ENCODE peak calls at places on chromosomes 4 and X, in five cellular contexts. P, L, H, I and M are unnamed samples.

GRCh38 chr4:86993909-86994672 is 59.3 kb downstream of the AFF1 start:
- DNase-seq in P (no peak), L (no peak), H (no peak), I (no peak), M (no peak)

GRCh38 chrX:19017271-19017670 is 33.4 kb upstream of the PHKA2 start:
- DNase-seq in P (peak), L (peak), H (peak), I (peak), M (no peak)

GRCh38 chr4:48340276-48340904 is 939 bp upstream of the SLAIN2 start:
- DNase-seq in P (peak), L (peak), H (peak), I (peak), M (peak)

GRCh38 chr4:69800599-69800998 is 40.2 kb upstream of the SULT1B1 start:
- DNase-seq in P (peak), L (peak), H (peak), I (no peak), M (no peak)

GRCh38 chr4:26069218-26069617 is 155.2 kb downstream of the SMIM20 start:
- DNase-seq in P (peak), L (no peak), H (peak), I (peak), M (no peak)

GRCh38 chr4:185469539-185470154 is 1.9 kb downstream of the CCDC110 start:
- DNase-seq in P (no peak), L (no peak), H (no peak), I (no peak), M (no peak)

GRCh38 chrX:153507484-153508178 is 9.8 kb upstream of the ATP2B3 start:
- DNase-seq in P (peak), L (peak), H (peak), I (peak), M (peak)

GRCh38 chrX:120463241-120463640 is 5.9 kb downstream of the LAMP2 start:
- DNase-seq in P (peak), L (peak), H (peak), I (peak), M (no peak)

GRCh38 chr4:2273657-2274319 is 11.9 kb upstream of the MXD4 start:
- DNase-seq in P (no peak), L (no peak), H (no peak), I (no peak), M (no peak)

GRCh38 chrX:39629001-39629400 is 468.8 kb downstream of the BCOR start:
- DNase-seq in P (no peak), L (no peak), H (no peak), I (no peak), M (no peak)

GRCh38 chr4:41575207-41575606 is 37.2 kb downstream of the LIMCH1 start:
- DNase-seq in P (no peak), L (no peak), H (peak), I (no peak), M (no peak)

GRCh38 chrX:126237524-126237923 is 71.4 kb upstream of the DCAF12L2 start:
- DNase-seq in P (no peak), L (no peak), H (no peak), I (no peak), M (no peak)

GRCh38 chrX:39822133-39822748 is 275.5 kb downstream of the BCOR start:
- DNase-seq in P (no peak), L (no peak), H (no peak), I (no peak), M (no peak)

GRCh38 chr4:108651068-108651794 is 832 bp downstream of the OSTC start:
- DNase-seq in P (peak), L (peak), H (peak), I (peak), M (peak)

GRCh38 chr4:119672938-119673337 is 44.3 kb upstream of the PDE5A start:
- DNase-seq in P (no peak), L (no peak), H (no peak), I (no peak), M (no peak)

GRCh38 chr4:112206431-112206830 is 25.2 kb upstream of the AP1AR start:
- DNase-seq in P (no peak), L (no peak), H (no peak), I (no peak), M (no peak)

GRCh38 chr4:38034986-38035882 is 75.0 kb downstream of the PTTG2 start:
- DNase-seq in P (peak), L (peak), H (peak), I (peak), M (peak)

GRCh38 chr4:166941629-166942028 is 292.7 kb downstream of the SPOCK3 start:
- DNase-seq in P (peak), L (no peak), H (peak), I (no peak), M (no peak)

GRCh38 chr4:14920759-14921313 is 81.4 kb upstream of the CPEB2 start:
- DNase-seq in P (no peak), L (no peak), H (no peak), I (no peak), M (no peak)

GRCh38 chr4:180437601-180438000 is 1805.6 kb upstream of the TENM3 start:
- DNase-seq in P (peak), L (no peak), H (no peak), I (no peak), M (no peak)

GRCh38 chrX:109281478-109282275 is 200.2 kb downstream of the GUCY2F start:
- DNase-seq in P (peak), L (no peak), H (no peak), I (no peak), M (no peak)

GRCh38 chr4:81565137-81565870 is 93.6 kb upstream of the RASGEF1B start:
- DNase-seq in P (peak), L (no peak), H (peak), I (no peak), M (no peak)

GRCh38 chrX:51006068-51006467 is 95.5 kb downstream of the BMP15 start:
- DNase-seq in P (no peak), L (no peak), H (no peak), I (no peak), M (no peak)

GRCh38 chr4:96879527-96879926 is 1039.6 kb downstream of the PDHA2 start:
- DNase-seq in P (no peak), L (no peak), H (no peak), I (no peak), M (no peak)

GRCh38 chr4:147366164-147366563 is 114.7 kb upstream of the EDNRA start:
- DNase-seq in P (no peak), L (no peak), H (no peak), I (no peak), M (no peak)

GRCh38 chr4:187668683-187669082 is 326.9 kb upstream of the ZFP42 start:
- DNase-seq in P (peak), L (no peak), H (peak), I (peak), M (no peak)

GRCh38 chr4:122341906-122342305 is 36.9 kb upstream of the ADAD1 start:
- DNase-seq in P (peak), L (peak), H (peak), I (peak), M (peak)

GRCh38 chrX:23935116-23935515 is 27.3 kb downstream of the CXorf58 start:
- DNase-seq in P (no peak), L (peak), H (peak), I (no peak), M (no peak)

GRCh38 chrX:107978707-107979307 is 3.4 kb downstream of the TEX13B start:
- DNase-seq in P (peak), L (peak), H (peak), I (peak), M (peak)

GRCh38 chr4:25977397-25978170 is 63.6 kb downstream of the SMIM20 start:
- DNase-seq in P (no peak), L (no peak), H (no peak), I (no peak), M (no peak)

GRCh38 chrX:109774706-109775105 is 41.6 kb upstream of the ACSL4 start:
- DNase-seq in P (peak), L (peak), H (peak), I (peak), M (peak)

GRCh38 chr4:130257271-130257670 is 1161.3 kb downstream of the C4orf33 start:
- DNase-seq in P (peak), L (peak), H (peak), I (peak), M (no peak)

GRCh38 chr4:33722254-33722653 is 2522.1 kb downstream of the ARAP2 start:
- DNase-seq in P (peak), L (peak), H (peak), I (no peak), M (no peak)

GRCh38 chr4:101274888-101275752 is 72.2 kb downstream of the PPP3CA start:
- DNase-seq in P (peak), L (no peak), H (no peak), I (no peak), M (no peak)

GRCh38 chrX:23802431-23802830 is 19.5 kb downstream of the SAT1 start:
- DNase-seq in P (peak), L (no peak), H (no peak), I (no peak), M (no peak)

GRCh38 chr4:165367040-165367439 is 11.8 kb upstream of the CPE start:
- DNase-seq in P (no peak), L (no peak), H (no peak), I (no peak), M (no peak)

GRCh38 chr4:122854444-122854843 is 27.8 kb downstream of the FGF2 start:
- DNase-seq in P (peak), L (peak), H (peak), I (no peak), M (no peak)

GRCh38 chrX:115560978-115561604 is at the start of gene PLS3:
- DNase-seq in P (peak), L (peak), H (peak), I (peak), M (peak)
- H3K4me3 ChIP-seq in P (peak), L (peak), H (peak), I (peak), M (peak)

DNA sequence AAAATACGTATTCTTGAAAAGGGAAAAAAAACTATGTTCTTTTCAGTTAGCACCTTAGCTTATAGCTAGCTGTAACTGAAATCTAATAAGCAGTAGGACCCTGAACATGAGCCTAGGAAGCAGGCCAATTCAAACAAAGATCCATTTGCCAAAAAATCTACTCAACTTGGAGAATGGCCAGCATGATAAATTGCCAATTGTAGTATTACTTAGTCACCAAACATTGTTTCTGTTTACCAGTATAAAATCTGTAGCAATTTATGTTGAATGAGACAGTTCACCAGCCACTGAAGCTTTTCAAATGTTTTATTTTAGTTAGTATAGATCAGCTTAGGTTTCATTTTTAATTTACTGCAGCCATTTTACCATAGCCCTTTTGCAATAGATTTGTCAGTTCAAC is 323.6 kb upstream of the DIPK2B start:
- DNase-seq in P (peak), L (peak), H (peak), I (peak), M (peak)
- H3K4me3 ChIP-seq in P (no peak), L (no peak), H (no peak), I (no peak), M (no peak)

GRCh38 chrX:48631376-48632090 is 34.2 kb downstream of the WDR13 start:
- DNase-seq in P (peak), L (peak), H (peak), I (peak), M (peak)
- H3K4me3 ChIP-seq in P (no peak), L (peak), H (no peak), I (no peak), M (peak)

GRCh38 chr4:7025040-7025602 is 18.1 kb upstream of the TADA2B start:
- DNase-seq in P (no peak), L (no peak), H (no peak), I (no peak), M (no peak)

GRCh38 chr4:7024336-7024890 is 18.8 kb upstream of the TADA2B start:
- DNase-seq in P (no peak), L (no peak), H (no peak), I (no peak), M (no peak)

GRCh38 chr4:7023901-7024300 is 19.3 kb upstream of the TADA2B start:
- DNase-seq in P (no peak), L (no peak), H (no peak), I (no peak), M (no peak)

GRCh38 chr4:7021930-7022658 is 21.1 kb upstream of the TADA2B start:
- DNase-seq in P (peak), L (peak), H (peak), I (peak), M (peak)

GRCh38 chr4:7023486-7023885 is 19.7 kb upstream of the TADA2B start:
- DNase-seq in P (no peak), L (no peak), H (no peak), I (no peak), M (no peak)
- H3K4me3 ChIP-seq in P (no peak), L (no peak), H (no peak), I (no peak), M (no peak)

GRCh38 chr4:1195109-1195671 is 22.8 kb upstream of the SPON2 start:
- DNase-seq in P (no peak), L (no peak), H (peak), I (no peak), M (no peak)

GRCh38 chr4:1195894-1196401 is 23.6 kb upstream of the SPON2 start:
- DNase-seq in P (no peak), L (no peak), H (no peak), I (no peak), M (no peak)

GRCh38 chr4:1193206-1194027 is 21.0 kb upstream of the SPON2 start:
- DNase-seq in P (no peak), L (no peak), H (no peak), I (no peak), M (no peak)

GRCh38 chr4:1192493-1193205 is 20.3 kb upstream of the SPON2 start:
- DNase-seq in P (no peak), L (no peak), H (no peak), I (no peak), M (no peak)

GRCh38 chr4:1194028-1194900 is 21.9 kb upstream of the SPON2 start:
- DNase-seq in P (no peak), L (peak), H (peak), I (peak), M (no peak)
- H3K4me3 ChIP-seq in P (peak), L (no peak), H (peak), I (no peak), M (no peak)

GRCh38 chr4:56681849-56682175 is 716 bp upstream of the HOPX start:
- DNase-seq in P (no peak), L (no peak), H (no peak), I (no peak), M (no peak)

GRCh38 chr4:56684320-56684719 is 3.2 kb upstream of the HOPX start:
- DNase-seq in P (peak), L (peak), H (peak), I (peak), M (no peak)

GRCh38 chr4:56680266-56680665 is 830 bp downstream of the HOPX start:
- DNase-seq in P (no peak), L (no peak), H (no peak), I (no peak), M (no peak)

GRCh38 chr4:56683455-56683854 is 2.4 kb upstream of the HOPX start:
- DNase-seq in P (no peak), L (no peak), H (no peak), I (no peak), M (no peak)

DNA sequence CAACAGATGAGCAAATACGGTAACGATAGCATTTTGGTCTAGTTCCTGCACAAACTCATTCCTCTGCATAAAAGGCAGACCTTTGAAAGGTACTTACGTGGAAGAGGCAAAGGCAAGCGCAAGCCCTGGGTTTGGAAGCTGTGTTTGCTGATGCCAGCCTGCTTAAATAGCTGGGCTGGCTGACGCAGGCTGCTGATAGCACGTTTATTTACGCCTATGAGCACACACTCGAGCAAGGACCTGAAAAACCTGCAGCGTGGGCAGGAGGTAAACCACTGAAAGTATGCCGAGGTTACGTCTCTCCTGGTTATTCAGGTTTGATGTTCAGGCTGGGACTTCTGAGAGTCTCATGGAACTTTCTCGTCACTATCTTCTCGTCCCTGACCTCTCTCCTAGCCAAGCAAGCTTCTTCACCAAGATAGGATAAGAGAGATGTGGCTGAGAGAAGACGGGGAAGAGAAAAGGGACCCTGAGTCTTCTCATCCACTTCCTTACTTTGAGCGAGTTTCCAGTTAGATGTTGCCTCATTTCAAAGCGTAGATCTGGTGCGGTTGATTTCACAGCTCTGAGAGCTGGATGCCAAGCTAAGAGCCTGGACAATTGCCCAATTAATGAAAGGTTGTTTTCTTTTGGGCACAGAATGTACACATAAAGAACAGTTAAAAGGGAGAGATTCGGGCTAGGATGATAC is at the start of gene HOPX:
- DNase-seq in P (peak), L (no peak), H (no peak), I (no peak), M (no peak)
- H3K4me3 ChIP-seq in P (no peak), L (no peak), H (no peak), I (no peak), M (no peak)

GRCh38 chrX:77922768-77923167 is 12.3 kb downstream of the ATP7A start:
- DNase-seq in P (no peak), L (no peak), H (no peak), I (no peak), M (no peak)

GRCh38 chrX:77918568-77918967 is 8.1 kb downstream of the ATP7A start:
- DNase-seq in P (peak), L (peak), H (peak), I (peak), M (no peak)

DNA sequence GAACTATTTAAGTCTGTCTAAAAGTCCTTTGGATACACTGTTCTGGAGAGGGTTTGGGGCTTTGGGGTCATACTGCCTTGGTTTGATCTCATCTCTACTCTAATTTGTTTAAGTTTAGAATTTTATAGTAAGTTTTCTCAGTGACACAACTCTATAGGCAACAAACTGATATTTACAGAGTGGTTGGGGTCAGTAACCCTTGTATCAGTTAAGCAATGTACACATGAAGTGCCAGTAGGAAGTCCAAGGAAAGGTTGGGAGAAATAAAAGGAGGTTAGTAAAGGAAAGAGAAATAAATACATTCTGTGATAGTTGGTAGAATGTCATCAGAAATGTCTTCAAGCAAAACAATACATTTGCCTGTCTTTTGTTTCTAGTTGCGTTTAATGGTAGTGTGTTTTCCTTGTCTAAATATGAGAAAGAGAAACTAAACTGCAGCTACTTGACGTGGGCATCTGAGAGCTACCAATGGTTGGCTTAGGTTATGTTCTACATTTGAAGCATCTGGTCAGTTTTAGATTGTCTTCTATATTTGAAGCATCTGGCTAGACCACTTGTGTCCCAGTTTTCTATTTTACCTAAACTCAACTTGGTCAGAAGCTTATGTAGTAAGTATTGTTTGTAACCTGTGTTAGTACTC is 6.9 kb downstream of the ATP7A start:
- DNase-seq in P (no peak), L (no peak), H (no peak), I (no peak), M (no peak)
- H3K4me3 ChIP-seq in P (no peak), L (no peak), H (no peak), I (no peak), M (no peak)